ENCODE peak calls at places on chromosome 19, in ten cellular contexts. N is body of pancreas, R is stomach, W is transverse colon, Q is NB4, B is adrenal gland, U is uterus, C is IMR-90, Y is H1, E is upper lobe of left lung. I is an unnamed sample.

GRCh38 chr19:2986951-2987491 is 9.7 kb downstream of the TLE6 start:
- DNase-seq in Y (peak), Q (no peak), B (no peak), U (no peak), N (no peak), W (no peak), E (no peak), R (no peak), C (no peak), I (no peak)

GRCh38 chr19:18946335-18946734 is 5.3 kb upstream of the HOMER3 start:
- DNase-seq in U (no peak), W (no peak), Q (no peak), E (no peak), C (no peak), R (no peak), Y (no peak), B (no peak), N (no peak), I (no peak)

GRCh38 chr19:3001235-3001800 is 24.0 kb downstream of the TLE6 start:
- DNase-seq in B (no peak), E (no peak), R (no peak), W (no peak), C (no peak), Y (no peak), U (no peak), N (no peak), Q (no peak), I (no peak)

GRCh38 chr19:39237200-39238184 is 7.3 kb downstream of the IFNL3 start:
- DNase-seq in Y (no peak), C (no peak), Q (peak), N (peak), U (no peak), R (peak), W (peak), E (peak), B (no peak), I (no peak)

GRCh38 chr19:56814656-56815055 is 25.9 kb downstream of the PEG3 start:
- DNase-seq in U (no peak), B (no peak), W (no peak), E (no peak), R (no peak), Q (no peak), N (no peak), Y (no peak), C (no peak), I (no peak)

GRCh38 chr19:28465317-28466086 is 747.4 kb downstream of the UQCRFS1 start:
- DNase-seq in W (no peak), Y (no peak), N (no peak), E (peak), C (no peak), Q (no peak), R (no peak), U (no peak), B (no peak), I (no peak)

GRCh38 chr19:633786-634639 is 676 bp upstream of the POLRMT start:
- DNase-seq in W (no peak), Q (no peak), E (peak), N (no peak), R (no peak), C (peak), B (no peak), U (no peak), Y (no peak), I (no peak)

GRCh38 chr19:1944088-1944915 is 3.3 kb downstream of the CSNK1G2 start:
- DNase-seq in B (no peak), N (no peak), W (peak), Y (no peak), U (no peak), C (no peak), Q (no peak), R (peak), E (peak), I (no peak)

GRCh38 chr19:1690570-1691307 is 38.3 kb upstream of the TCF3 start:
- DNase-seq in W (peak), C (no peak), U (no peak), Q (peak), R (peak), B (no peak), N (peak), E (peak), Y (peak), I (no peak)

GRCh38 chr19:12806242-12807131 is at the start of gene RNASEH2A:
- DNase-seq in E (peak), N (peak), R (peak), Y (peak), W (peak), Q (peak), U (peak), C (peak), B (peak), I (peak)
- TF ChIP-seq POLR2A in E (no peak), N (peak), R (no peak), Y (peak), W (no peak), Q (peak), U (peak), C (no peak), B (no peak), I (no peak)

DNA sequence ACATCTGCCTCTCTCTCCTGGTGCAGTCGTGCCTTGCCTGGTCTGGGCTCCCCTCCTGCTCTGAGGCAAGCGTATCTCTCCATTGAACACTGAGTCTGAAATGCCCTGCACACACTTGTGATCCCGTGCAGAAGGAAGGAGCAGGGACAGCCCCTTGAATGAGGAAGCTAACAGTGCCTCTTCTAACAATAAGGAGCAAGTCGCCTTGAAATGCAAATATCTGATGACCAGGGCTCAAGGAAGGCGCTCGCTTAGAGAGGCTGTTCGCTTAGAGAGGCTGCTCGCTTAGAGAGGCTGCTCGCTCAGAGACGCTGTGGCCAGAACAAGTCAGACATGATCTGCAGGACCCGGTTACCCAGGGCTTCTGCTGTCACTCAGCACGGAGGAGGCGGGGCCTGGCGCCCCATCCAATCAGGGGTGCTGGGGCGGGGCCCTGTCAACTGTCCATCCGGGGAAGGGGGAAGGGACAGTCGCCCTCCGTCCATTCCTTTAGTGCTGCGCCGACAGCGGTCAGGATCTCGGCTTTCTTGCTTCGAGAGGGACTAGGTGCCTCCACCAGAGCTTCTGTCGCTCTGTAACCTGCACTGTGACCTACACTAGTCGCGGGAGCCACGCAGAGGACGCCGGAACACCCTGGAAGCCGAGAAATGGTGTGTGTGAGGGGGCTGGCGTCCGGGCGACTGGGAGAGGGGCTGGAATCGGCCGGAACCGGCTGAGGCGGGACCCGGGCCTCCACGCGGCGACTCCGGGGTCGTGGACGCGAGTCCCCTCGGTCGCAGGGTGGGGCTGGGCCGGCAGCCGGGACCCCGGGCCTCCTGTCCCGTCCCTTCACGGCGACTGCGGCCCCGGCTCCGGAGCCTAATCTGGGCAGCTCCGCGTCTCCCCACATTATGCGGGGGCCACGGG is at the start of gene ZNF440:
- DNase-seq in E (peak), Y (peak), R (peak), U (peak), C (peak), N (peak), B (peak), W (peak), Q (peak), I (peak)
- TF ChIP-seq POLR2A in E (peak), Y (peak), R (no peak), U (peak), C (peak), N (peak), B (peak), W (peak), Q (peak), I (peak)

DNA sequence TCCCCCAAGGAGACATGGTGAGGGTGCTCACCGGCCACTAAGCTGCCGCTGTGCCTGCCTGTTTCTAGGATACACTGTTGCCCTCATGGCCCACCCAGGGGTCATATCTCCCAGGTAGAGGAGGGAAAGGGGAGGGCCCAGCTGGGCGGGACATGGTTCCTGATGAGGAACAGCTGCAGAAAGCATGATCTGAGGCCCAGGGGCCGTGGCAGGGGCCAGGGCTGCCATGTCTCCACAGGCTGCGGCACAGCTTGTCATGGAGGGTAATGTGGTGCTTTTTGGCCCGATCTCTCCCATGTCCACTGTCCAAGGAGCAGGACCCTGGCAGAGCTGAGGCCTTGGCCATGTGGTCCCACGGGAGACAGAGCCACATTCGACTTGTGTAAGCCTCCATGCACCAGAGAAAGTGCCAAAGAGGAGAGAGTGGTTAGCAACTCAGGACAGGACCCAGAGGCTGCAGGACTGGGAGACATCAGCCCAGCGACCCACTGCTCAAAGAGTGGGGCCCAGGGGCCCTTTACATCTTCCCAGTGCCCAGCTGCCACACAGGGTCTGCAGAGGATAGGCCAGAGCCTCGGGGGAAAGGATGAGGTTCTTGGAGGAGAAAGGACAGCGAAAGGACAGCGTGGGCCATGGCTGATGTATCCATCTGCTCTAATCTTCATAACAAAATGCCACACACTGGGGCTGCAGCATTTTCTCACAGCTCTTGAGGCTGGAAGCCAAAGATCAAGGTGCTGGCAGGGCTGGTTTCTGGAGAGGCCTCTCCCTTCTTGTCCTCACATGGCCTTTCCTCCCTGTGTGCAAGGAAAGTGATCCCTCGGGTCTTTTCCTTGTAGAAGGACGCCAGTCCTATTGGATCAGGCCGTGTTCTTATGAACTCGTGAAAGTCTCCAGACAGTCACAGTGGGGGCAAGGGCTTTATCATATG is 11.5 kb downstream of the POP4 start:
- DNase-seq in Y (no peak), B (no peak), R (no peak), W (no peak), C (no peak), U (no peak), E (no peak), Q (no peak), N (no peak), I (peak)
- TF ChIP-seq POLR2A in Y (no peak), B (no peak), R (no peak), W (no peak), C (no peak), U (no peak), E (no peak), Q (no peak), N (no peak), I (no peak)

GRCh38 chr19:44071824-44072542 is at the start of gene ZNF284:
- DNase-seq in N (peak), R (peak), C (peak), Q (peak), B (peak), E (peak), W (peak), U (peak), Y (peak), I (peak)
- TF ChIP-seq POLR2A in N (peak), R (no peak), C (no peak), Q (no peak), B (no peak), E (no peak), W (peak), U (no peak), Y (peak), I (no peak)

GRCh38 chr19:50334741-50335421 is 5.7 kb upstream of the KCNC3 start:
- DNase-seq in Y (no peak), W (no peak), B (no peak), C (no peak), E (no peak), U (no peak), R (no peak), Q (no peak), N (no peak), I (no peak)

GRCh38 chr19:50333737-50334617 is 4.8 kb upstream of the KCNC3 start:
- DNase-seq in R (peak), Y (peak), W (peak), E (peak), B (peak), U (peak), Q (no peak), C (no peak), N (peak), I (peak)

GRCh38 chr19:50332264-50333038 is 3.3 kb upstream of the KCNC3 start:
- DNase-seq in W (no peak), U (no peak), C (no peak), R (no peak), Y (peak), N (peak), E (no peak), B (no peak), Q (no peak), I (peak)

GRCh38 chr19:50332014-50332263 is 2.8 kb upstream of the KCNC3 start:
- DNase-seq in Y (no peak), N (no peak), E (no peak), W (no peak), U (no peak), C (no peak), Q (no peak), B (no peak), R (no peak), I (no peak)

DNA sequence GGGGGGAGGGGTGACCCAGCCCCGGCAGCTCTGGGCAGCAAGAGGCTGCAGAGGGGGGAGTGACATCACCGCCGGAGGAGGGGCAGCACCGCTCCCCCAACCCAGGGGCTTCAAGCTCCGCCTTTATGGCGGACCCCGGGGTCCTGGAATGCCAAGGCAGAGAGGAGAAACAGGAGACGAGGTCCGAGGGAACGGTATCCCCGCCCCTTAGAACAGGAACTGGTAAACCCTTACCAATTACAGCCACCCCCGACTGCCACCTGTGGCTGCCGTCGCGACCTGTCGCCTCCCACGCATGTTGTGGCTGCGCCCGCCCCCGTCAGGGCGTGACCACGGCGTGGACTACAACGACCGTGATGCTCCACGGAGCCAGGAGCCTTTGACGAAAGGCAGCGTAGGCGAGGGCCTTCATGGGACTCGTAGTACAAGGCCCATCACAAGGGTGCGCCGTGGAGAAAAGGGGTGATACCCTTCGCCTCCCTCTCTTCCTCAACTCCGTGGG is 4.1 kb upstream of the KCNC3 start:
- DNase-seq in B (peak), W (peak), R (peak), E (peak), C (peak), Y (peak), U (peak), N (peak), Q (no peak), I (peak)
- TF ChIP-seq POLR2A in B (no peak), W (no peak), R (no peak), E (no peak), C (no peak), Y (no peak), U (no peak), N (no peak), Q (no peak), I (no peak)

I was measured in heart left ventricle.